ENCODE peak calls at places on chromosomes 4 and X, in six cellular contexts. S is erythroblast, R is transverse colon, G is testis, T is right lobe of liver, W is esophagus squamous epithelium. Z is an unnamed sample.

GRCh38 chrX:19683817-19684216 is 168.5 kb upstream of the MAP3K15 start:
- DNase-seq in S (no peak), R (no peak), G (no peak), T (no peak), W (no peak), Z (no peak)

GRCh38 chr4:53592128-53592527 is 842 bp upstream of the LNX1 start:
- DNase-seq in S (no peak), R (peak; percentile 63), G (no peak), T (no peak), W (no peak), Z (peak; percentile 42)

GRCh38 chrX:123696334-123696733 is 36.5 kb downstream of the THOC2 start:
- DNase-seq in S (no peak), R (no peak), G (no peak), T (no peak), W (no peak), Z (no peak)

GRCh38 chr4:126627255-126627654 is 1005.5 kb upstream of the INTU start:
- DNase-seq in S (peak; percentile 2), R (no peak), G (no peak), T (no peak), W (no peak), Z (no peak)

GRCh38 chr4:6205584-6205965 is 5.2 kb upstream of the JAKMIP1 start:
- DNase-seq in S (no peak), R (no peak), G (peak; percentile 11), T (peak; percentile 14), W (no peak), Z (no peak)

GRCh38 chr4:156638925-156639605 is 332.5 kb downstream of the PDGFC start:
- DNase-seq in S (no peak), R (no peak), G (no peak), T (no peak), W (no peak), Z (no peak)

GRCh38 chrX:22424919-22425318 is 152.2 kb downstream of the CBLL2 start:
- DNase-seq in S (no peak), R (no peak), G (no peak), T (no peak), W (no peak), Z (no peak)

GRCh38 chr4:107210450-107211239 is 174.5 kb upstream of the DKK2 start:
- DNase-seq in S (no peak), R (no peak), G (no peak), T (no peak), W (no peak), Z (no peak)

GRCh38 chr4:53501561-53501960 is 89.7 kb downstream of the LNX1 start:
- DNase-seq in S (no peak), R (no peak), G (no peak), T (no peak), W (no peak), Z (no peak)

GRCh38 chr4:6621556-6621927 is 18.9 kb upstream of the MRFAP1 start:
- DNase-seq in S (no peak), R (no peak), G (no peak), T (no peak), W (no peak), Z (no peak)

GRCh38 chrX:71224969-71225368 is 1.9 kb downstream of the GJB1 start:
- DNase-seq in S (no peak), R (no peak), G (peak; percentile 69), T (no peak), W (no peak), Z (no peak)

GRCh38 chrX:3415011-3415410 is 68.6 kb upstream of the MXRA5 start:
- DNase-seq in S (no peak), R (no peak), G (no peak), T (no peak), W (no peak), Z (no peak)

GRCh38 chr4:147682755-147683154 is 1.2 kb downstream of the PRMT9 start:
- DNase-seq in S (peak; percentile 22), R (no peak), G (no peak), T (no peak), W (no peak), Z (no peak)

GRCh38 chr4:186105721-186106335 is 1.3 kb downstream of the FAM149A start:
- DNase-seq in S (no peak), R (peak; percentile 23), G (no peak), T (no peak), W (no peak), Z (no peak)

GRCh38 chr4:159086606-159087005 is 16.3 kb upstream of the RAPGEF2 start:
- DNase-seq in S (no peak), R (no peak), G (no peak), T (no peak), W (no peak), Z (peak; percentile 57)

GRCh38 chr4:76210502-76210901 is 3.1 kb downstream of the SCARB2 start:
- DNase-seq in S (no peak), R (no peak), G (no peak), T (no peak), W (no peak), Z (peak; percentile 77)

GRCh38 chr4:76206222-76206942 is 7.2 kb downstream of the SCARB2 start:
- DNase-seq in S (no peak), R (no peak), G (no peak), T (no peak), W (no peak), Z (peak; percentile 75)

GRCh38 chr4:76204936-76205335 is 8.7 kb downstream of the SCARB2 start:
- DNase-seq in S (no peak), R (no peak), G (no peak), T (no peak), W (no peak), Z (no peak)

GRCh38 chr4:76209876-76210275 is 3.7 kb downstream of the SCARB2 start:
- DNase-seq in S (no peak), R (no peak), G (no peak), T (no peak), W (no peak), Z (no peak)

DNA sequence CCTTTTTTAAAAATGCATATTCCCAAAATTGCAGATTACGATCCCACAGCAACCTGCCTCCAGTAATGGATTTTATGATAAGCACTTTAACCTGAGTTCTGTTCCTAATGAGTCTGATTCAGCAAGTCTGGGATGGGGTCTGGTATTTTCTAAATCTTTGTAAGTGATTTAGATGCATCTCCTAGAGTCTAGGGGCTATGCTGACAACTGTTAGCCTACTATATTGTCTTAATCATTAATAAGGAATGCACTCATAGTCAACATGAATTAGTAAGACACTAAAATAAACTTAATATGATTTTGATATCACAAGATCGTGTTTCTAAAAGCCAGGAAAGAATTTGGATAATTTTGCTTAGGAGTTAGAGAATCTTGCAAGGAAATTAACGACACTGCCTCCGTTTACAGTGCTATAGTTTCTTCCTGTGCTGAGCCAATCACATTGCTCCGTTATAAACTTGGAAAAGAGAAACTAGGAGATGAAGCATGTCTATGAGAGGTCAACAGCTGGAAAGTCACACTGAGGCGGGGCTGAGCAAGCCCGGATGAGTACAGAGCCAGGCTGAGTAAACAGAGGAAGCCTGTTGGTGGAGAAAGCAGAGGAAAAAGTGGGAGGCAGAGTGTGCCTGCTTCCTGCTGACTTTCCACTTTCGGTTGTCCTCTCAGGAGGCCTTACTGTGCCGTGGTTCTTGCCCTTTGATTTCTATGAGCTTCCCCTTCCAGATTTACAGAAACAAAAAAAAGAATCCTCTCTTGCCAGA is 5.4 kb downstream of the SCARB2 start:
- DNase-seq in S (no peak), R (peak; percentile 82), G (peak; percentile 84), T (peak; percentile 89), W (no peak), Z (peak; percentile 94)
- TF ChIP-seq POLR2A in S (no peak), R (peak; percentile 51), G (no peak), T (peak; percentile 67), W (no peak), Z (no peak)

GRCh38 chr4:169756971-169757574 is 671 bp downstream of the HPF1 start:
- DNase-seq in S (peak; percentile 40), R (no peak), G (peak; percentile 26), T (no peak), W (no peak), Z (no peak)

DNA sequence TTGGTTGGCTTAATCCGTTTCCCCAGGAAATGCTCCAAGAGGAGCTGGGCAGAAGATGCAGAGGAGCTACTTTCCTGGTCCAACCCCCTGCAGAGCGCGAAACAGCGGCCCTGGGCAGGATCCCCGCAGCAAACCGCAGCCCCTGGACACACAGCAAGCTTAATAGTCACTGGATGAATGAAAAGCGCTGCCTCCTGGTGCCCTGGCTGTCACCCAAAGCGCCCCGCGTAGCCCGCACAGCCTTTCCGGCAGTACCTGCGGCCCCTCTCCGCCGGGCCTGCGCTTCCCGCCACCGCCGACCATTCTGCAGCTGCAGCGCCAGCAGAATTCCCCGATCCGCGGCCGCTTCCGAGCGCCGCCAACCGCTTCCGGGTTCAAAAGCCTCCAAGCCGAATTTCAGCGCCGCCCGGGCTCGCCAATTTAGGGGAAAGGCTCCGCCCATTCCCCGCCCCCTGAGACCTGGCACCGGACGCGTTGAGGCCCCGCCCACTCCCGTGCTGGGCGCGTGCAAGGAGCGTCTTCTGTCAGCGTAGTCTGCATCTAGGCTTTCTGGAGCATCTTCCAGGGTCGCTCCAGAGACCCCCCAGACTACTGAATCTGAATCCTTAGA is at the start of gene HPF1:
- DNase-seq in S (peak; percentile 97), R (peak; percentile 97), G (peak; percentile 96), T (peak; percentile 96), W (peak; percentile 59), Z (peak; percentile 98)
- TF ChIP-seq POLR2A in S (peak; percentile 72), R (peak; percentile 43), G (no peak), T (peak; percentile 70), W (no peak), Z (no peak)

DNA sequence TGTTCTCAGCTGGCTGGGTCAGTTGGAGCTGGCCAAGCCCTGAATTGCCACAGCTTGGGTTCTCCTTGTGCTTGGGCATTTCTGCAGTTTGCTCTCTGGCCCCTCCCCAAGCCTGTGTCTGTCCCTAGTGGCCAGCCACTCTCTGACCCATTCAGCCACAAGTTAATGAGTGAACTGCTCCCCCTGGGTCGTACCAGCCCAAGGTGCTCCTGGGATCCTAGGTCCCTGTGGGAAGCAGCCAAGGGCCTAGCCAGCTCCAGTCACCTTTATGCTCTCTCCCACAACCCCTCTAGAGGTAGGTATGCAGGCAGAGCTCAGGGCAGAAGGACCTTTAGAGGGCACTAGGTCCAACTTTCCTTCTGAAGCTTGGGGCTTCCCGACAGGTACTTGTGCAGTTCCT is 51.5 kb downstream of the STARD8 start:
- DNase-seq in S (no peak), R (no peak), G (no peak), T (peak; percentile 88), W (no peak), Z (no peak)
- TF ChIP-seq POLR2A in S (no peak), R (no peak), G (no peak), T (no peak), W (no peak), Z (no peak)

GRCh38 chr4:3531887-3532713 is at the start of gene LRPAP1:
- DNase-seq in S (peak; percentile 94), R (peak; percentile 93), G (peak; percentile 96), T (peak; percentile 96), W (peak; percentile 33), Z (peak; percentile 97)
- TF ChIP-seq POLR2A in S (peak; percentile 68), R (peak; percentile 97), G (peak; percentile 72), T (peak; percentile 95), W (peak; percentile 58), Z (peak; percentile 71)

GRCh38 chrX:101051153-101051548 is 760 bp downstream of the TRMT2B start:
- DNase-seq in S (no peak), R (no peak), G (no peak), T (peak; percentile 35), W (no peak), Z (no peak)

GRCh38 chrX:101057095-101057714 is 5.3 kb upstream of the TRMT2B start:
- DNase-seq in S (no peak), R (no peak), G (no peak), T (no peak), W (no peak), Z (no peak)

GRCh38 chrX:101051549-101052302 is at the start of gene TRMT2B:
- DNase-seq in S (peak; percentile 85), R (peak; percentile 87), G (peak; percentile 89), T (peak; percentile 78), W (peak; percentile 34), Z (peak; percentile 95)
- TF ChIP-seq POLR2A in S (peak; percentile 77), R (peak; percentile 64), G (no peak), T (peak; percentile 31), W (no peak), Z (no peak)